ENCODE peak calls at places on chromosomes 13 and 19, in eight cellular contexts. G, S, L, A, B, N, C and Y are unnamed samples.

GRCh38 chr13:69474286-69474685 is 633.3 kb upstream of the ATXN8OS start:
- DNase-seq in G (no peak), S (no peak), L (no peak), A (no peak), B (no peak), N (no peak), C (no peak), Y (peak; percentile 3)

GRCh38 chr19:37329686-37330085 is 41.2 kb upstream of the ZNF527 start:
- DNase-seq in G (no peak), S (no peak), L (no peak), A (no peak), B (no peak), N (no peak), C (no peak), Y (no peak)

GRCh38 chr13:112912726-112913440 is 56.1 kb upstream of the MCF2L start:
- DNase-seq in G (no peak), S (no peak), L (no peak), A (no peak), B (no peak), N (no peak), C (no peak), Y (no peak)

GRCh38 chr13:111970501-111971155 is 96.3 kb upstream of the SOX1 start:
- DNase-seq in G (no peak), S (no peak), L (no peak), A (no peak), B (no peak), N (no peak), C (no peak), Y (no peak)

GRCh38 chr13:26786651-26787295 is 26.2 kb upstream of the GPR12 start:
- DNase-seq in G (no peak), S (no peak), L (no peak), A (no peak), B (no peak), N (no peak), C (no peak), Y (no peak)

GRCh38 chr13:29523199-29523931 is 72.1 kb downstream of the SLC7A1 start:
- DNase-seq in G (peak; percentile 15), S (no peak), L (peak; percentile 73), A (no peak), B (peak; percentile 63), N (no peak), C (no peak), Y (no peak)

GRCh38 chr13:51451467-51452390 is 1.1 kb downstream of the INTS6 start:
- DNase-seq in G (peak; percentile 89), S (peak; percentile 57), L (peak; percentile 93), A (peak; percentile 82), B (peak; percentile 73), N (peak; percentile 77), C (peak; percentile 32), Y (no peak)

GRCh38 chr13:113786262-113786841 is 27.3 kb downstream of the TMEM255B start:
- DNase-seq in G (no peak), S (peak; percentile 76), L (no peak), A (no peak), B (no peak), N (no peak), C (no peak), Y (peak; percentile 94)

GRCh38 chr19:45218887-45219780 is 26.1 kb downstream of the EXOC3L2 start:
- DNase-seq in G (no peak), S (no peak), L (no peak), A (no peak), B (no peak), N (no peak), C (no peak), Y (no peak)

GRCh38 chr19:58227964-58228583 is 640 bp upstream of the ZNF544 start:
- DNase-seq in G (peak; percentile 4), S (no peak), L (no peak), A (peak; percentile 26), B (no peak), N (no peak), C (no peak), Y (no peak)

GRCh38 chr19:58229255-58229639 is 533 bp downstream of the ZNF544 start:
- DNase-seq in G (no peak), S (peak; percentile 12), L (peak; percentile 41), A (peak; percentile 34), B (no peak), N (no peak), C (no peak), Y (no peak)

GRCh38 chr19:58228584-58229254 is at the start of gene ZNF544:
- DNase-seq in G (peak; percentile 72), S (peak; percentile 64), L (peak; percentile 85), A (peak; percentile 88), B (peak; percentile 9), N (peak; percentile 45), C (peak; percentile 79), Y (peak; percentile 50)
- TF ChIP-seq POLR2A in G (peak; percentile 58), S (no peak), L (peak; percentile 19), A (no peak), B (peak; percentile 25), N (peak; percentile 42), C (peak; percentile 89), Y (peak; percentile 56)

GRCh38 chr19:676343-677105 is at the start of gene FSTL3:
- DNase-seq in G (no peak), S (no peak), L (no peak), A (no peak), B (no peak), N (peak; percentile 34), C (no peak), Y (no peak)
- TF ChIP-seq POLR2A in G (no peak), S (peak; percentile 91), L (no peak), A (no peak), B (peak; percentile 64), N (peak; percentile 66), C (no peak), Y (peak; percentile 90)

DNA sequence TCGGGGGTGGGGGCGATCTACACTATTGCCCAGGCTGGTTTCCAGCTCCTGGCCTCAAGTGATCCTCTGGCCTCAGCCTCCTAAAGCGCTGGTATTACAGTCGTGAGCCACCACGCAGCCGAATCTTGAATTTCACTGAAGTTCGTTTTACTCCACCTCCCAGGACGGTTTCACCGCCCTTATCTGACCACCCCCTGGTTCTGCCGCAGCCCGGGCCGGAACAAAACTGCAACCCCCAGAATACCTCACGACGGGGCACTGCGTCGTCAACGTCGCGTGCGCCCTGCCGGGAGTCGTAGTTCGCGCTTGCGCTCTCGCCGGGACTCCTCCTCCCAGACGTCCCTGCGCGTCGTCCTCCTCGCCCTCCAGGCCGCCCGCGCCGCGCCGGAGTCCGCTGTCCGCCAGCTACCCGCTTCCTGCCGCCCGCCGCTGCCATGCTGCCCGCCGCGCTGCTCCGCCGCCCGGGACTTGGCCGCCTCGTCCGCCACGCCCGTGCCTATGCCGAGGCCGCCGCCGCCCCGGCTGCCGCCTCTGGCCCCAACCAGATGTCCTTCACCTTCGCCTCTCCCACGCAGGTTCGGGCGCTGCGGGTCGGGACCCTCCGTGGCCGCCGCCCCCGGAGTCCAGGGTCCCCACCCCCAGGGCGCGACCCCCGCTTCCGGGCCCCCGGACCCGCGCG is at the start of gene ATP5F1D:
- DNase-seq in G (peak; percentile 95), S (peak; percentile 95), L (peak; percentile 97), A (peak; percentile 95), B (peak; percentile 86), N (peak; percentile 93), C (peak; percentile 99), Y (peak; percentile 98)
- TF ChIP-seq POLR2A in G (peak; percentile 62), S (peak; percentile 56), L (no peak), A (peak; percentile 46), B (peak; percentile 86), N (peak; percentile 87), C (peak; percentile 48), Y (peak; percentile 86)

DNA sequence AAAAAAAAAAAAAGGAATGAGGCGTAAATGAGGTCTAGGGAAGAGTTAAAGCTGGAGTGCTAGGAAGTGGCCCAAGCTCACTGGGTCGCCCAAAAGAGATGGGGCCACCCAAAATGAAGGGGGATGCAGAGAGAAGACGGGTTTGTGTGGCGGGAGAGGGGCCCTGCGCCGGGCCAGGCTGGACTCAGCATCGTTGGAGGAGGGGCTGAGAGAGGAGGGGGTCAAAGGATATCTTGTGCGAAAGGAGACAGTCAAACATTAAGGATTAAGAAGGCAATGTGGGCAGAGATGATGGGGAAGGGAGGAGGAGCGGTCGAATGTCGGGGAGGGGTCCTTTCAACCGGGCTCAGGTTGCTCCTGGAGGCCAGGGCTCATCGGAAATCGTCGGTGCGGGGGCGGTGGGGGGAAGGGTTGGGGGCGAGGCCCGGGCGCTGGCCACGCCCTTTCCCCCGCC is 825 bp upstream of the CARM1 start:
- DNase-seq in G (no peak), S (no peak), L (no peak), A (no peak), B (no peak), N (no peak), C (no peak), Y (no peak)
- TF ChIP-seq POLR2A in G (no peak), S (no peak), L (no peak), A (no peak), B (no peak), N (no peak), C (no peak), Y (peak; percentile 19)

GRCh38 chr19:13987101-13987890 is 18.8 kb downstream of the RFX1 start:
- DNase-seq in G (peak; percentile 35), S (no peak), L (peak; percentile 83), A (peak; percentile 32), B (peak; percentile 27), N (no peak), C (no peak), Y (no peak)
- TF ChIP-seq POLR2A in G (no peak), S (no peak), L (no peak), A (no peak), B (no peak), N (no peak), C (no peak), Y (no peak)

GRCh38 chr19:51027126-51027806 is 850 bp upstream of the KLK11 start:
- DNase-seq in G (peak; percentile 46), S (no peak), L (no peak), A (no peak), B (no peak), N (no peak), C (no peak), Y (no peak)
- TF ChIP-seq POLR2A in G (peak; percentile 43), S (no peak), L (no peak), A (no peak), B (no peak), N (no peak), C (no peak), Y (no peak)

DNA sequence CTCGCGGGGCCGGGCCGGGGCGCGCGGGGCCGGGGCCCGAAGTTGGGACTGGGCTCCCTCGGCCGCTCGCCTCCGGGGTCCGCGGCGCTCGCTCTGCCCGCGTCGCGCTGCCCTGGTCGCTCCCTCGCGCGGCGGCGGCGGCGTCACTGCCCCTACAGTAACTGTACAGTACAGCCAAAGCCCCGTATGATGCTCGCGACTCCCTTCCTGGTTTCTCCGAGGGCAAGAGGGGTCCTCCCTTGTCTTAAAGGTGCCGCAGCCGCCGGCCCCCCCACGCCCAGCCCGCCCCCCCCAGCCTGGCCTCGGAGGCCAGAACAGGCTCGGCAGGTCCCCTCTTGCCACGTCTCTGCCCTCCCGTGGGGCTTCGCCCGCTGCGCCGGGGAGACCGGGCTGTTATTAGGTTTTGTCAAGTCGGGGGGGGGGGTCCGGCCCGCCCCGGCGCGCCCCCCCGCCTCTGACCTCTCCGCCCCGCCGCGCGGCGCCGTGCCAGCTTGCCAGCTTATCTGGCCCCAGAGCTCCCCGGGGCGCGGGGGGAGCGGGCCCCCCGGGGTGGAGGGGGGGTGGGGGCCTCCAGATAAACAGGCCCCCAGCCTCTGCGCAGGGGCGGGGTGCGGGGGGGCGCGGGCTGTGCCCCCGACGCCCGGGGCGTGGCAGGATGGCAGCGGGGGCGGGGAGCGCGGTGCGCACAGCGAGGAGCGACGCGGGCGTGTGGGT is at the start of gene ZBTB7A:
- DNase-seq in G (peak; percentile 91), S (peak; percentile 61), L (peak; percentile 93), A (peak; percentile 91), B (peak; percentile 77), N (peak; percentile 88), C (no peak), Y (peak; percentile 96)
- TF ChIP-seq POLR2A in G (peak; percentile 38), S (no peak), L (no peak), A (no peak), B (no peak), N (peak; percentile 42), C (peak; percentile 59), Y (peak; percentile 49)

GRCh38 chr19:1609680-1610474 is 4.6 kb upstream of the UQCR11 start:
- DNase-seq in G (no peak), S (no peak), L (no peak), A (no peak), B (no peak), N (no peak), C (no peak), Y (no peak)
- TF ChIP-seq POLR2A in G (no peak), S (no peak), L (no peak), A (no peak), B (no peak), N (no peak), C (no peak), Y (no peak)